ENCODE peak calls at places on chromosomes 2 and 18, in eight cellular contexts. D is Peyer's patch, E is body of pancreas, Z is COR-L47, X is ELF-1, T is AG09319, I is foreskin keratinocyte, C is mammary epithelial cell. F is an unnamed sample.

GRCh38 chr18:72056171-72056570 is 488.0 kb downstream of the CBLN2 start:
- DNase-seq in T (no peak), D (no peak), Z (no peak), X (no peak), E (no peak), I (no peak), C (no peak), F (no peak)

GRCh38 chr18:57437782-57438668 is 2.9 kb downstream of the ONECUT2 start:
- DNase-seq in I (no peak), C (peak; percentile 62), Z (peak; percentile 99), D (peak; percentile 70), X (peak; percentile 92), T (no peak), E (peak; percentile 74), F (peak; percentile 81)

GRCh38 chr2:39920318-39920775 is 141.3 kb upstream of the THUMPD2 start:
- DNase-seq in Z (no peak), T (no peak), E (no peak), X (peak; percentile 84), C (no peak), I (no peak), D (no peak), F (no peak)

GRCh38 chr2:63488118-63488713 is 100.1 kb downstream of the WDPCP start:
- DNase-seq in D (no peak), Z (peak; percentile 12), T (peak; percentile 4), X (no peak), C (peak; percentile 6), E (peak; percentile 36), I (no peak), F (no peak)

GRCh38 chr2:238969857-238970256 is 122.0 kb downstream of the TWIST2 start:
- DNase-seq in C (no peak), Z (no peak), T (no peak), D (no peak), X (no peak), I (no peak), E (no peak), F (no peak)

GRCh38 chr18:11553098-11553940 is 56.1 kb upstream of the SLC35G4 start:
- DNase-seq in E (peak; percentile 40), D (no peak), Z (peak; percentile 8), C (peak; percentile 21), T (peak; percentile 18), I (no peak), X (peak; percentile 66), F (peak; percentile 70)

GRCh38 chr2:99819766-99820165 is 322.6 kb downstream of the AFF3 start:
- DNase-seq in C (no peak), X (peak; percentile 3), T (no peak), E (no peak), I (no peak), Z (no peak), D (no peak), F (no peak)

GRCh38 chr2:64748561-64748960 is 94.8 kb upstream of the SERTAD2 start:
- DNase-seq in C (no peak), Z (no peak), E (no peak), I (no peak), T (no peak), D (no peak), X (no peak), F (no peak)

GRCh38 chr18:13614701-13615288 is 111.6 kb downstream of the FAM210A start:
- DNase-seq in I (no peak), Z (no peak), D (no peak), T (no peak), C (no peak), E (peak; percentile 17), X (no peak), F (no peak)

GRCh38 chr2:100321881-100322820 is at the start of gene LONRF2:
- DNase-seq in X (peak; percentile 18), E (peak; percentile 73), C (no peak), I (no peak), T (no peak), Z (peak; percentile 78), D (no peak), F (peak; percentile 43)

GRCh38 chr2:197259470-197259999 is 51.0 kb downstream of the ANKRD44 start:
- DNase-seq in C (no peak), E (no peak), X (no peak), D (no peak), Z (no peak), I (no peak), T (no peak), F (no peak)

GRCh38 chr2:38176619-38177021 is 100.7 kb upstream of the CYP1B1 start:
- DNase-seq in Z (no peak), E (no peak), X (no peak), I (no peak), D (no peak), C (peak; percentile 19), T (peak; percentile 57), F (no peak)

GRCh38 chr2:230934291-230935131 is 9.5 kb upstream of the GPR55 start:
- DNase-seq in Z (no peak), C (no peak), T (no peak), I (no peak), D (no peak), E (no peak), X (no peak), F (no peak)

GRCh38 chr18:830315-830901 is 18.4 kb upstream of the YES1 start:
- DNase-seq in X (peak; percentile 58), T (no peak), I (no peak), Z (no peak), C (peak; percentile 11), E (no peak), D (no peak), F (no peak)

GRCh38 chr2:159381574-159381973 is 95.1 kb upstream of the WDSUB1 start:
- DNase-seq in X (no peak), I (no peak), T (no peak), Z (no peak), E (no peak), C (no peak), D (no peak), F (no peak)

GRCh38 chr18:55559735-55560134 is 28.3 kb downstream of the TCF4 start:
- DNase-seq in E (no peak), X (no peak), C (no peak), D (no peak), I (no peak), T (no peak), Z (no peak), F (no peak)

GRCh38 chr2:37789988-37790387 is 118.5 kb upstream of the CDC42EP3 start:
- DNase-seq in T (no peak), E (no peak), X (no peak), I (peak; percentile 65), C (peak; percentile 68), Z (no peak), D (no peak), F (no peak)

GRCh38 chr2:37865640-37866039 is 59.4 kb upstream of the RMDN2 start:
- DNase-seq in C (no peak), D (no peak), X (no peak), E (no peak), Z (no peak), T (no peak), I (no peak), F (no peak)

GRCh38 chr2:231410293-231411004 is 14.9 kb downstream of the B3GNT7 start:
- DNase-seq in D (peak; percentile 66), C (no peak), T (no peak), X (peak; percentile 96), E (no peak), Z (no peak), I (no peak), F (no peak)

GRCh38 chr2:14752294-14752693 is 119.8 kb downstream of the LRATD1 start:
- DNase-seq in T (no peak), Z (no peak), I (no peak), C (no peak), D (no peak), X (no peak), E (no peak), F (no peak)

GRCh38 chr2:241161646-241162281 is 11.5 kb downstream of the PPP1R7 start:
- DNase-seq in T (peak; percentile 84), X (no peak), D (no peak), I (no peak), Z (no peak), C (peak; percentile 11), E (peak; percentile 48), F (no peak)

GRCh38 chr2:111117666-111118454 is 2.9 kb upstream of the BCL2L11 start:
- DNase-seq in E (peak; percentile 16), C (peak; percentile 29), X (peak; percentile 59), D (peak; percentile 71), T (no peak), Z (no peak), I (peak; percentile 66), F (peak; percentile 19)

GRCh38 chr2:117980783-117981676 is 32.8 kb downstream of the CCDC93 start:
- DNase-seq in T (peak; percentile 77), E (no peak), C (peak; percentile 97), I (peak; percentile 95), X (no peak), Z (no peak), D (no peak), F (no peak)

GRCh38 chr2:119485336-119486110 is 38.8 kb downstream of the SCTR start:
- DNase-seq in D (no peak), Z (no peak), T (no peak), X (no peak), I (no peak), E (peak; percentile 66), C (no peak), F (no peak)

GRCh38 chr18:6605115-6605869 is 124.2 kb upstream of the ARHGAP28 start:
- DNase-seq in T (no peak), Z (no peak), E (no peak), D (no peak), I (no peak), X (no peak), C (no peak), F (no peak)

GRCh38 chr2:147430408-147430807 is 414.4 kb upstream of the ACVR2A start:
- DNase-seq in Z (no peak), D (no peak), X (no peak), I (no peak), C (no peak), T (no peak), E (peak; percentile 92), F (peak; percentile 12)

GRCh38 chr2:236338495-236339184 is 74.4 kb upstream of the ASB18 start:
- DNase-seq in E (peak; percentile 24), D (no peak), I (no peak), X (no peak), T (no peak), Z (no peak), C (peak; percentile 17), F (no peak)

GRCh38 chr18:11859903-11860407 is 8.7 kb downstream of the CHMP1B start:
- DNase-seq in I (peak; percentile 99), Z (no peak), C (peak; percentile 99), D (no peak), X (peak; percentile 58), E (no peak), T (no peak), F (no peak)

GRCh38 chr2:10504994-10505820 is 57.1 kb upstream of the ODC1 start:
- DNase-seq in Z (no peak), D (no peak), X (no peak), C (no peak), I (no peak), E (no peak), T (no peak), F (no peak)

GRCh38 chr2:34104601-34105000 is 505.5 kb upstream of the FAM98A start:
- DNase-seq in T (no peak), X (no peak), D (no peak), E (no peak), I (peak; percentile 57), Z (no peak), C (peak; percentile 65), F (no peak)

GRCh38 chr2:194867328-194867727 is 789.7 kb upstream of the SLC39A10 start:
- DNase-seq in C (peak; percentile 8), T (no peak), E (no peak), D (no peak), Z (peak; percentile 20), X (no peak), I (peak; percentile 5), F (no peak)

F was measured in HuH-7.5.